ENCODE peak calls at places on chromosomes 5 and 9, in four cellular contexts. W, T, G and F are unnamed samples.

GRCh38 chr5:139847790-139848507 is 52.3 kb downstream of the PSD2 start:
- DNase-seq in W (peak), T (no peak), G (peak), F (peak)

GRCh38 chr5:110969502-110969901 is 102.0 kb upstream of the TSLP start:
- DNase-seq in W (no peak), T (no peak), G (no peak), F (no peak)

GRCh38 chr5:127923804-127924570 is 159.6 kb upstream of the SLC12A2 start:
- DNase-seq in W (no peak), T (no peak), G (no peak), F (no peak)

GRCh38 chr5:139682016-139682975 is 34.1 kb downstream of the CXXC5 start:
- DNase-seq in W (no peak), T (no peak), G (no peak), F (no peak)

GRCh38 chr5:856531-857425 is 6.0 kb upstream of the ZDHHC11 start:
- DNase-seq in W (peak), T (no peak), G (no peak), F (no peak)

GRCh38 chr9:109278848-109279247 is 42.0 kb downstream of the EPB41L4B start:
- DNase-seq in W (no peak), T (no peak), G (no peak), F (no peak)

GRCh38 chr9:69951411-69951810 is 92.2 kb upstream of the MAMDC2 start:
- DNase-seq in W (no peak), T (peak), G (no peak), F (no peak)

GRCh38 chr9:89806371-89807100 is 201.7 kb downstream of the GADD45G start:
- DNase-seq in W (no peak), T (no peak), G (no peak), F (no peak)

GRCh38 chr5:74952406-74952805 is 86.2 kb upstream of the FAM169A start:
- DNase-seq in W (no peak), T (no peak), G (no peak), F (no peak)

GRCh38 chr5:132257131-132258101 is at the start of gene PDLIM4:
- DNase-seq in W (peak), T (no peak), G (peak), F (peak)

GRCh38 chr5:116514521-116514920 is 60.1 kb downstream of the SEMA6A start:
- DNase-seq in W (no peak), T (no peak), G (no peak), F (no peak)

GRCh38 chr5:141208478-141208877 is at the start of gene PCDHB12:
- DNase-seq in W (no peak), T (no peak), G (peak), F (no peak)

GRCh38 chr5:142364251-142365145 is 39.7 kb upstream of the SPRY4 start:
- DNase-seq in W (peak), T (no peak), G (peak), F (peak)

GRCh38 chr9:98502311-98502975 is 206.3 kb downstream of the GABBR2 start:
- DNase-seq in W (no peak), T (no peak), G (no peak), F (no peak)

GRCh38 chr5:177474094-177474493 is 660 bp upstream of the DBN1 start:
- DNase-seq in W (no peak), T (no peak), G (no peak), F (no peak)

GRCh38 chr9:117414220-117414905 is 494 bp downstream of the ASTN2 start:
- DNase-seq in W (no peak), T (no peak), G (peak), F (peak)

GRCh38 chr5:119036101-119036762 is 34.7 kb upstream of the DMXL1 start:
- DNase-seq in W (no peak), T (peak), G (no peak), F (no peak)

GRCh38 chr9:135240871-135241311 is 153.4 kb downstream of the OLFM1 start:
- DNase-seq in W (peak), T (no peak), G (no peak), F (no peak)

GRCh38 chr5:155472780-155473179 is 459.2 kb downstream of the KIF4B start:
- DNase-seq in W (no peak), T (no peak), G (no peak), F (no peak)

GRCh38 chr9:84002344-84002743 is 21.7 kb downstream of the RMI1 start:
- DNase-seq in W (no peak), T (no peak), G (no peak), F (no peak)

GRCh38 chr5:134025786-134026185 is 21.0 kb upstream of the VDAC1 start:
- DNase-seq in W (peak), T (no peak), G (no peak), F (no peak)

GRCh38 chr5:134024811-134025210 is 20.0 kb upstream of the VDAC1 start:
- DNase-seq in W (peak), T (no peak), G (no peak), F (no peak)

GRCh38 chr5:134027203-134027582 is 22.4 kb upstream of the VDAC1 start:
- DNase-seq in W (peak), T (no peak), G (no peak), F (no peak)

GRCh38 chr5:134028496-134028895 is 23.7 kb upstream of the VDAC1 start:
- DNase-seq in W (peak), T (no peak), G (no peak), F (no peak)

DNA sequence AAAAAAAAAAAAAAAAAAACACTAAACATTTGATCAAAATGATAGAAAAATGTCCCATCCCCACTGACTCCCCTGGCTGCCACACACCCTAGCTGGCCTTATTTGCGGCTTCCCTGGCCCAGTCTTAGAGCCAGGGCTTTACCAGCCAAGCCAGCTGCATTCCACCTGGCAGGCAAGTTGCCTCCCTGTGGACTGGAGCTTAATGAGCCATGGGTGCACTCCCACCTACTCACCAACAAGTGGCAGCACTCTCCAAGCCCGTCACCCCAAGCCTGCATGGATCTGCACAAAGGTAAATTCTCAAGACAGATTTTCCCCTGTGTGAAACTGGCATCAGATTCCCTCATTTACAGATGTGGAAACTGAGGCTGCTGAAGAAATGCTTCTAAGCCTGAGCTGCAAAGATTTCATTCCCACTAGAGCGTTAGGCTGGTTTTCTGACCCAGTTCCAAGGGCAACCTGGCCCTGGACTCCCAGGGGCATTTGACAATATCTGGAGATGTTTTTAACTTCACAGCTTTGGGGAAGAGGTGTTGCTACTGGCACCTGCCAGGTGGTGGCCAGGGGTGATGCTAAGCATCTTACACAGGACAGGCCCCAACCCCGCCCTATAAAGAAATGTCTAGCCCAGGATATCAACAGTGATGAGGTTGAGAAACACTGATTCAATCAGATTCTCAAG is 21.9 kb upstream of the VDAC1 start:
- DNase-seq in W (peak), T (no peak), G (peak), F (peak)
- TF ChIP-seq CTCF in W (no peak), T (peak), G (peak), F (peak)

DNA sequence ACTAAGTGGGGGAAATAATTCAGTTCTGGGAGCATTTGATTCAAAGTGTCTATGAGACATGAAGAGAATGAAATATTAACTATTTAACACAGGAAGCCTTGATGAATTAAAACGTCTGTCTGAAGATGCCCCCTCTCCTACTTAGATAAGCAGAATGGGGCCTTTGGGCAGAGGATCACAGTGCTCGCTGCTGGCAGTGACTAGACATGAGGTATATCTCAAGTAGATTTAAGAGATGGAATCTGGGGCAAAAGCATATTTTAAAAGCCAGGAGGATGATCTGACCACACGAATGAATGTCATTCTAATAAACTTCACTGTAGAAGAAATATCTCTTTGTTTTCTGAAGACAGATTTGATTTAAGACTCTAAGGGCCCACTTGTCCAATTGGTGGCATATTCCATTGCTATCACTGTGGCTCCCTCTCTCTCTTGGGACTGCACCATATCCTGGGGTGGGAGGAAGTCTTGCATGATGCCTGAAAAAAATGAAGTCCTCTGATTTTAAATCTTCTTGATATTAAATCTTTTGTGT is 254.0 kb downstream of the MAN2A1 start:
- DNase-seq in W (no peak), T (no peak), G (no peak), F (no peak)
- TF ChIP-seq CTCF in W (no peak), T (no peak), G (no peak), F (no peak)

GRCh38 chr5:109468737-109469420 is 59.1 kb upstream of the PJA2 start:
- DNase-seq in W (peak), T (peak), G (peak), F (peak)

GRCh38 chr5:109470263-109470662 is 60.5 kb upstream of the PJA2 start:
- DNase-seq in W (no peak), T (no peak), G (no peak), F (no peak)

GRCh38 chr5:109467058-109467457 is 57.3 kb upstream of the PJA2 start:
- DNase-seq in W (no peak), T (no peak), G (no peak), F (no peak)
- TF ChIP-seq CTCF in W (no peak), T (no peak), G (no peak), F (no peak)

GRCh38 chr9:25003686-25004085 is 458.0 kb upstream of the IZUMO3 start:
- DNase-seq in W (peak), T (no peak), G (peak), F (peak)
- TF ChIP-seq CTCF in W (no peak), T (no peak), G (peak), F (peak)

GRCh38 chr5:81739283-81739682 is 11.6 kb downstream of the SSBP2 start:
- DNase-seq in W (no peak), T (no peak), G (no peak), F (no peak)

GRCh38 chr5:81740758-81741157 is 10.1 kb downstream of the SSBP2 start:
- DNase-seq in W (no peak), T (no peak), G (no peak), F (no peak)
- TF ChIP-seq CTCF in W (no peak), T (no peak), G (no peak), F (no peak)